ENCODE peak calls at places on chromosomes 11 and 22, in four cellular contexts. L is fibroblast of lung, J is GM20000, E is tibial nerve. T is an unnamed sample.

GRCh38 chr11:125451400-125452124 is 44.5 kb downstream of the FEZ1 start:
- DNase-seq in J (peak), E (peak), L (peak), T (peak)

GRCh38 chr11:61973603-61974162 is 6.2 kb upstream of the FTH1 start:
- DNase-seq in L (no peak), E (no peak), J (no peak), T (no peak)

GRCh38 chr22:37274380-37274862 is 7.9 kb upstream of the CYTH4 start:
- DNase-seq in E (no peak), L (no peak), J (peak), T (no peak)

GRCh38 chr11:73729594-73730206 is 31.2 kb downstream of the RAB6A start:
- DNase-seq in J (no peak), E (no peak), L (no peak), T (no peak)

GRCh38 chr11:18392434-18393321 is 1.7 kb upstream of the LDHA start:
- DNase-seq in J (no peak), L (peak), E (no peak), T (no peak)

GRCh38 chr22:44965171-44965570 is 44.6 kb downstream of the PHF21B start:
- DNase-seq in J (no peak), L (no peak), E (no peak), T (no peak)

GRCh38 chr22:44116331-44116730 is 64.4 kb upstream of the PARVG start:
- DNase-seq in L (no peak), E (no peak), J (no peak), T (no peak)

GRCh38 chr11:109015283-109015682 is 350.4 kb downstream of the DDX10 start:
- DNase-seq in L (peak), E (no peak), J (no peak), T (no peak)

GRCh38 chr11:65503923-65504670 is 5.3 kb downstream of the MALAT1 start:
- DNase-seq in E (no peak), L (peak), J (no peak), T (no peak)

GRCh38 chr11:126214446-126215240 is 3.1 kb downstream of the FAM118B start:
- DNase-seq in J (no peak), L (no peak), E (no peak), T (no peak)

GRCh38 chr11:44066732-44067131 is 662 bp downstream of the ACCS start:
- DNase-seq in L (peak), E (no peak), J (peak), T (no peak)

GRCh38 chr11:83480251-83480650 is 194.1 kb upstream of the CCDC90B start:
- DNase-seq in L (peak), E (no peak), J (no peak), T (no peak)

GRCh38 chr11:78050964-78051831 is 12.5 kb upstream of the THRSP start:
- DNase-seq in J (no peak), L (peak), E (no peak), T (no peak)

GRCh38 chr11:75024764-75025211 is 36.1 kb downstream of the NEU3 start:
- DNase-seq in L (no peak), J (no peak), E (no peak), T (no peak)

GRCh38 chr11:117646419-117646818 is 150.6 kb downstream of the DSCAML1 start:
- DNase-seq in L (no peak), J (no peak), E (no peak), T (no peak)

GRCh38 chr22:33917744-33918406 is 2.4 kb downstream of the LARGE1 start:
- DNase-seq in J (peak), E (no peak), L (peak), T (no peak)

GRCh38 chr11:1994121-1994520 is 3.5 kb downstream of the H19 start:
- DNase-seq in J (no peak), E (no peak), L (no peak), T (no peak)

GRCh38 chr11:83571301-83571700 is 285.1 kb upstream of the CCDC90B start:
- DNase-seq in E (no peak), L (peak), J (no peak), T (no peak)

GRCh38 chr11:29263971-29264682 is 752.7 kb downstream of the KCNA4 start:
- DNase-seq in E (no peak), L (peak), J (no peak), T (no peak)

GRCh38 chr11:112241486-112241885 is 15.3 kb downstream of the PTS start:
- DNase-seq in E (no peak), L (peak), J (no peak), T (no peak)

GRCh38 chr11:86955111-86955673 is at the start of gene FZD4:
- DNase-seq in J (peak), E (peak), L (peak), T (no peak)

GRCh38 chr11:76787271-76787670 is 4.1 kb downstream of the TSKU start:
- DNase-seq in J (no peak), L (no peak), E (no peak), T (no peak)

GRCh38 chr11:65562020-65562419 is 3.9 kb upstream of the LTBP3 start:
- DNase-seq in L (no peak), J (no peak), E (no peak), T (no peak)

GRCh38 chr11:94449029-94449428 is 44.6 kb downstream of the MRE11 start:
- DNase-seq in L (no peak), J (no peak), E (no peak), T (no peak)

GRCh38 chr22:35443338-35443737 is 43.4 kb downstream of the MCM5 start:
- DNase-seq in E (no peak), J (no peak), L (no peak), T (no peak)

GRCh38 chr11:119699227-119699626 is 29.8 kb downstream of the NECTIN1 start:
- DNase-seq in E (no peak), J (no peak), L (no peak), T (no peak)

GRCh38 chr11:74570266-74571061 is 21.9 kb upstream of the POLD3 start:
- DNase-seq in E (no peak), L (peak), J (peak), T (no peak)

GRCh38 chr22:40046126-40046525 is 51.4 kb downstream of the FAM83F start:
- DNase-seq in E (no peak), L (no peak), J (no peak), T (no peak)

GRCh38 chr22:41578818-41579217 is 10.8 kb downstream of the PMM1 start:
- DNase-seq in E (no peak), J (no peak), L (no peak), T (no peak)

GRCh38 chr11:114317738-114318137 is 21.5 kb downstream of the NNMT start:
- DNase-seq in E (no peak), L (peak), J (no peak), T (no peak)

GRCh38 chr22:44179989-44180705 is 578 bp upstream of the PARVG start:
- DNase-seq in L (no peak), E (no peak), J (no peak), T (no peak)

GRCh38 chr22:32482708-32483107 is 8.1 kb downstream of the FBXO7 start:
- DNase-seq in J (peak), E (no peak), L (peak), T (no peak)

GRCh38 chr22:30361916-30362631 is 5.3 kb downstream of the CCDC157 start:
- DNase-seq in J (no peak), L (no peak), E (no peak), T (no peak)

GRCh38 chr11:102926946-102927623 is 28.4 kb downstream of the MMP13 start:
- DNase-seq in J (no peak), E (no peak), L (no peak), T (no peak)

GRCh38 chr11:103529217-103529684 is 420.0 kb downstream of the DYNC2H1 start:
- DNase-seq in L (peak), E (no peak), J (no peak), T (no peak)

GRCh38 chr11:65616575-65617001 is 1.0 kb downstream of the PCNX3 start:
- DNase-seq in L (no peak), J (no peak), E (no peak), T (no peak)

GRCh38 chr11:71485063-71485399 is 32.0 kb downstream of the NADSYN1 start:
- DNase-seq in L (no peak), E (no peak), J (no peak), T (no peak)

DNA sequence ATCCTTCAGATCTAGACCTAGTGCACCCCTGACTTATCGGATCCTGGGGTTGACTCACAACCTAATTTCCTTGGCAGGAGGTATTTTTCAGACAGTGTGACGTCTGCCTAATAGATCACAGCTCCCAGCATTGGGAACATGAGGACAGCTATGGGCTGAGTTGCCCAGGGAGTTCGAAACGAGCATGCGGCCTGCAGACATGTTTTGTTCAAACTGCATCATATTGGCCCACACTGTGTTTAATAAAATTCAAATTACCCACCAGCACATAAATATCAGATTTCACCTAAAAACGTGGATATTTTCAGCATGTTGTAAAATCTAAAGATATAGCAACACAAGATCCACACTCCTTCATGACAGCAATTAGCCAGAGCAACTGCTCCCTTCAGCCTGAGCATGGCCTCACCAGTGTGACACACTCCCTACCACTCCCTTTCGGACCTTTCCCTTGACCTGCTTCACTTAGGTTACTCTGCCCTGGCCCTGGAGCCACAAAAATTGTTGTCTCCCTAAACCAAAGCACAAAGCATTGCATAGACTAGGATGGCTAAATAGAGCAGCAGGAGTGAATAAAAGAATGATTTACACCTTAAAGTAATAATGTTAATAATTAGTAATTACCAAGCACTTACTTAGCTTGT is 53.6 kb upstream of the USP47 start:
- DNase-seq in E (no peak), J (no peak), L (no peak), T (no peak)
- TF ChIP-seq CTCF in E (no peak), J (no peak), L (no peak), T (no peak)

GRCh38 chr22:49565516-49565855 is 262.2 kb downstream of the BRD1 start:
- DNase-seq in J (no peak), L (no peak), E (no peak), T (no peak)
- TF ChIP-seq CTCF in J (no peak), L (no peak), E (no peak), T (no peak)

GRCh38 chr22:42901790-42902508 is 44.9 kb upstream of the ARFGAP3 start:
- DNase-seq in L (no peak), E (no peak), J (no peak), T (no peak)
- TF ChIP-seq CTCF in L (no peak), E (no peak), J (peak), T (no peak)

DNA sequence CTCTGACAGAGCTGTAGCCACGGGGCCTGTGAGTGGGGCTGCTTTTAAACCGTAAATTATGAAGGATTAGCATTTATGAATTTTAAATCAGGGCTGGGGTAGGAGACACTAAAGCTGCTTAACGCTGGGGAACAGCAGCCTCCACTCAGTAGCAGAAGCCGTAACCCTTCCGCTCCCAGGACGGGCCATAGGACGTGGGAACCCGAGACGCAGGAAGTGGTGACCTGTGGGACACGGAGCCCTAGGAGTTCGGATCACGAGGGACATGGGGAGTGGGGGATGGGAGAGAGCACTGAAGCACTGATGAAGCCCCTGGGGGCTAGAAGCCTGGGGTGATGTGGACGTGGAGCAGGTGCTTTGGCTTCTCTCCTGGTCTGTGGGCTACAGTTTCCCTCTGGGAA is 66.3 kb upstream of the LMO1 start:
- DNase-seq in J (no peak), L (no peak), E (no peak), T (no peak)
- TF ChIP-seq CTCF in J (no peak), L (no peak), E (no peak), T (no peak)

GRCh38 chr11:70483077-70483861 is 84.9 kb downstream of the CTTN start:
- DNase-seq in L (peak), E (no peak), J (peak), T (no peak)
- TF ChIP-seq CTCF in L (peak), E (peak), J (peak), T (no peak)

DNA sequence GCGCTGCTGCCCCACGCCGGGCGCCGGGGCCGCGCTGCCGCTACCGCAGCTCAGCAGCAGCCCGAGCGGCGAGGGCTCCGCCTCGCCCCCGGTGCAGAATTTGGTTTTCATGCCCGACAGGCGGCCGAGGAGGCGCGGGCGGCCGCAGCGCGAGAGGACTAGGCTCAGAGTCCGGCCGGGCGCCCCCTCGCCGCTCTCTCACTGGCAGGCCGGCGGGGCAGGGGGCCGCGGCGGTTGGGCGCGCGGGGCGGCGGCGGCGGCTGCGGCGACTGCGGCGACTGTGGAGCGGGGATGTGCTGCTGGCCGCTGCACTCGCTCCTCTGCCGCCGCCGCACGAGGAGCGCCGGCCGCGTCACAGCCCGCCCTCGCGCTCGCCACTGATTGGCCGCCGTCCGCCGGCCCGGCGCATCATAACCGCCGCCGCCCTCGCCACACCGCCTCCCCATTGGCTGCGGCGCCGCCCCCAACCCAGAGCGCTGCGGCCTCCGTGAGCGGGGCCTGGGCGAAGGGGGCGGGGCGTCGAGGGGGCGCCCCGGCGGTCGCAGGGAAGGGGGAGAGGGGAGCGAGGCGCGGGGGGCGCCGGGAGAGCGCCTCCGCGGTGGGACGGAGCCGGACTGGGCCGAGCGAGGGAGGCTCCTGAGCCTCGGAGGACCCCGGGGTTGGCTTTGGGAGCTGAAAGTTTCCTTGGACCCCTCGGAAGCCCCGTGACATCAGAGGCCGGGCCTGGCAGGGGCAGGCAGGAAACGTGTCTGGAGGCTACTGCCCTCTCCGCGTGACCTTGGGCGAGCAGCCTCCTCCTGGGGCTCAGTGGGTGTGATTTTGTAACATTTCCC is at the start of gene CHKA:
- DNase-seq in L (peak), E (peak), J (peak), T (no peak)
- TF ChIP-seq CTCF in L (no peak), E (no peak), J (no peak), T (no peak)

DNA sequence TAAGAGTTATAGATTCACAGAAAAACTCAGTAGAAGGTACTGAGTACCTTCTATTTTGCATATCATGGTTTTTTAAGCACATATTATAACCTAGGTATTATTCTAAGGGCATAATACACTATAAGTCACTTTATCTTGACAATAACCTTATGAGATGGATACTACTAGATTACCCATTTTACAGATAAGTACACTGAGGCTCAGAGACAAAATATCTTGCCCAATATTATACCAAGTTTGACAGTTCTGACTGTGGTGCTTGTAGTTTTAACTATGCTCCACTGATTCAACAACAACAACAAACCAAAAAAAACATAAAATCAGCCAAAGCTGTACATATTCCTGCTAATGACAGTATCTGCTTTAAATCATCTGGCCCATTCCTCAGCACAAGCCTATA is 10.5 kb downstream of the OR51M1 start:
- DNase-seq in J (no peak), L (no peak), E (no peak), T (no peak)
- TF ChIP-seq CTCF in J (no peak), L (no peak), E (no peak), T (no peak)

GRCh38 chr11:70471254-70471653 is 72.9 kb downstream of the CTTN start:
- DNase-seq in E (no peak), L (no peak), J (peak), T (no peak)
- TF ChIP-seq CTCF in E (no peak), L (no peak), J (no peak), T (no peak)

DNA sequence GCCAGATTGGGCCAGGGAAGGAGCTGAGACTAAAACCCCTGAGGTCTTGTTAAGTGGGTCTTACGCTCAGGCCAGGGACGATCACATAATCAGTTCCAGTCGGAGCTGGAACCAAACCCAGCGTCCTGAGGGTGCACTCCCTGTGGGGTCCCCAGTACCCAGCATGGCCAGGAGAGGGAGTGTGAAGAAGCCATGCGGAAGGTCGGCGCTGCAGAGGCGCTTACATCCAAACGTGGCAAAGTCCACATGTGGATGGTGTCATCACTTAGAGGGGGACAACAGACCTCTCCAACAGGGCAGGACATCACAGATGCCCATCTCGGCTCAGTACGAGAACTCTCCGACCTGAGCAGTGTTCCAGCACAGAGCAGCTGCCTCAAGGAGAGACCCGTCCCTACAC is 8.3 kb downstream of the ATP5MGL start:
- DNase-seq in J (no peak), L (no peak), E (no peak), T (no peak)
- TF ChIP-seq CTCF in J (no peak), L (peak), E (no peak), T (no peak)

DNA sequence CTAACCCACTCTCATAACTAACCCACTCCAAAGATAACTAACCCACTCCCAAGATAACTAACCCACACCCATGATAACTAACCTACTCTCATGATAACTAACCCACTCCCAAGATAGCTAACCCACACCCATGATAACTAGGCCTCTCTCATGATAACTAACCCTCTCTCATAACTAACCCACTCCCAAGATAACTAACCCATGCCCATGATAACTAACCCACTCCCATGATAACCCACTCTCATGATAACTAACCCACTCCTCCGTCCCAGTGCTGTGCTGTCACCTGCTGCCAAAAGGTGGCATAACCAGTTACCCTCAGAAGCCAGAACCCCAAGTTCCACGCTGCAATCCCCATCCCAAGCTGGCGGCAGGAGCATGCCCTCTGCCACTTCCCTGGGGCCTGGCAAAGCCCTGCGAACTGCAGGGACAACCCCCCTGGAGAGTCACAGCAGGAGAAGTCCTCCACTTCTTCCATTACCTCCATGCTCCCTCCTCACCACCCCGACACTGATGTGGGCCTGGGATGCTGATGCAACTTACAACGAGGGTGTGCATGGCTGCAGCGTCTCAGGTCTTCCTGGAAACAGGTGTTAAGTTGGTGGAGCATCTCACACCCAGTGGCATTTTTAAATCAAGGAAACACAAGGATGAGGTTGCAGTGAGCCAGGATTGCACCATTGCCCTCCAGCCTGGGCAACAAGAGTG is 30.8 kb upstream of the CELSR1 start:
- DNase-seq in E (no peak), L (no peak), J (no peak), T (no peak)
- TF ChIP-seq CTCF in E (no peak), L (no peak), J (no peak), T (no peak)

T was measured in vagina.